ENCODE peak calls at places on chromosome 11, in six cellular contexts. One of them, this sample, is unnamed.
A peak's percentile ranks its signal among the peaks of the same experiment; 100 is the strongest.

GRCh38 chr11:102046841-102047240 is 396 bp upstream of the CFAP300 start:
- DNase-seq in brain microvascular endothelial cell: no peak
- DNase-seq in AG10803: peak; percentile 48
- DNase-seq in activated CD4-positive, alpha-beta T cell treated with anti-CD3 and anti-CD28 coated beads, Interleukin-2, amount 50 U/mL, for 1 hour: no peak
- DNase-seq in HEK293T: no peak
- DNase-seq in activated CD8-positive, alpha-beta memory T cell treated with anti-CD3 and anti-CD28 coated beads for 4 hours: no peak
- DNase-seq in this sample: no peak

GRCh38 chr11:19980957-19981669 is 179.2 kb downstream of the DBX1 start:
- DNase-seq in AG10803: peak; percentile 95
- DNase-seq in activated CD4-positive, alpha-beta T cell treated with anti-CD3 and anti-CD28 coated beads, Interleukin-2, amount 50 U/mL, for 1 hour: no peak
- DNase-seq in HEK293T: no peak
- DNase-seq in activated CD8-positive, alpha-beta memory T cell treated with anti-CD3 and anti-CD28 coated beads for 4 hours: no peak
- DNase-seq in brain microvascular endothelial cell: peak; percentile 69
- DNase-seq in this sample: peak; percentile 47

GRCh38 chr11:126627376-126627775 is 271.9 kb downstream of the ST3GAL4 start:
- DNase-seq in AG10803: no peak
- DNase-seq in activated CD4-positive, alpha-beta T cell treated with anti-CD3 and anti-CD28 coated beads, Interleukin-2, amount 50 U/mL, for 1 hour: no peak
- DNase-seq in brain microvascular endothelial cell: no peak
- DNase-seq in activated CD8-positive, alpha-beta memory T cell treated with anti-CD3 and anti-CD28 coated beads for 4 hours: no peak
- DNase-seq in HEK293T: no peak
- DNase-seq in this sample: no peak

GRCh38 chr11:65172600-65172999 is 2.6 kb downstream of the SPDYC start:
- DNase-seq in brain microvascular endothelial cell: no peak
- DNase-seq in activated CD8-positive, alpha-beta memory T cell treated with anti-CD3 and anti-CD28 coated beads for 4 hours: no peak
- DNase-seq in HEK293T: no peak
- DNase-seq in AG10803: no peak
- DNase-seq in activated CD4-positive, alpha-beta T cell treated with anti-CD3 and anti-CD28 coated beads, Interleukin-2, amount 50 U/mL, for 1 hour: no peak
- DNase-seq in this sample: no peak

GRCh38 chr11:124707813-124708212 is 31.9 kb upstream of the NRGN start:
- DNase-seq in activated CD8-positive, alpha-beta memory T cell treated with anti-CD3 and anti-CD28 coated beads for 4 hours: no peak
- DNase-seq in HEK293T: no peak
- DNase-seq in AG10803: no peak
- DNase-seq in brain microvascular endothelial cell: no peak
- DNase-seq in activated CD4-positive, alpha-beta T cell treated with anti-CD3 and anti-CD28 coated beads, Interleukin-2, amount 50 U/mL, for 1 hour: no peak
- DNase-seq in this sample: no peak

GRCh38 chr11:123838199-123838598 is 32.0 kb upstream of the OR6M1 start:
- DNase-seq in activated CD4-positive, alpha-beta T cell treated with anti-CD3 and anti-CD28 coated beads, Interleukin-2, amount 50 U/mL, for 1 hour: no peak
- DNase-seq in activated CD8-positive, alpha-beta memory T cell treated with anti-CD3 and anti-CD28 coated beads for 4 hours: no peak
- DNase-seq in brain microvascular endothelial cell: no peak
- DNase-seq in AG10803: no peak
- DNase-seq in HEK293T: no peak
- DNase-seq in this sample: no peak

GRCh38 chr11:60303661-60304060 is 23.2 kb downstream of the MS4A4A start:
- DNase-seq in HEK293T: no peak
- DNase-seq in brain microvascular endothelial cell: no peak
- DNase-seq in activated CD8-positive, alpha-beta memory T cell treated with anti-CD3 and anti-CD28 coated beads for 4 hours: no peak
- DNase-seq in activated CD4-positive, alpha-beta T cell treated with anti-CD3 and anti-CD28 coated beads, Interleukin-2, amount 50 U/mL, for 1 hour: no peak
- DNase-seq in AG10803: no peak
- DNase-seq in this sample: no peak

GRCh38 chr11:121152764-121153163 is 51.7 kb downstream of the TECTA start:
- DNase-seq in activated CD4-positive, alpha-beta T cell treated with anti-CD3 and anti-CD28 coated beads, Interleukin-2, amount 50 U/mL, for 1 hour: no peak
- DNase-seq in HEK293T: no peak
- DNase-seq in AG10803: no peak
- DNase-seq in brain microvascular endothelial cell: no peak
- DNase-seq in activated CD8-positive, alpha-beta memory T cell treated with anti-CD3 and anti-CD28 coated beads for 4 hours: no peak
- DNase-seq in this sample: no peak

GRCh38 chr11:70471254-70471653 is 72.9 kb downstream of the CTTN start:
- DNase-seq in AG10803: no peak
- DNase-seq in activated CD4-positive, alpha-beta T cell treated with anti-CD3 and anti-CD28 coated beads, Interleukin-2, amount 50 U/mL, for 1 hour: no peak
- DNase-seq in brain microvascular endothelial cell: peak; percentile 28
- DNase-seq in activated CD8-positive, alpha-beta memory T cell treated with anti-CD3 and anti-CD28 coated beads for 4 hours: no peak
- DNase-seq in HEK293T: peak; percentile 41
- DNase-seq in this sample: no peak

GRCh38 chr11:29306527-29306926 is 710.3 kb downstream of the KCNA4 start:
- DNase-seq in HEK293T: no peak
- DNase-seq in brain microvascular endothelial cell: peak; percentile 93
- DNase-seq in activated CD8-positive, alpha-beta memory T cell treated with anti-CD3 and anti-CD28 coated beads for 4 hours: no peak
- DNase-seq in AG10803: peak; percentile 96
- DNase-seq in activated CD4-positive, alpha-beta T cell treated with anti-CD3 and anti-CD28 coated beads, Interleukin-2, amount 50 U/mL, for 1 hour: no peak
- DNase-seq in this sample: no peak

GRCh38 chr11:128593281-128593680 is 5.9 kb upstream of the ETS1 start:
- DNase-seq in AG10803: peak; percentile 77
- DNase-seq in HEK293T: peak; percentile 20
- DNase-seq in activated CD8-positive, alpha-beta memory T cell treated with anti-CD3 and anti-CD28 coated beads for 4 hours: no peak
- DNase-seq in activated CD4-positive, alpha-beta T cell treated with anti-CD3 and anti-CD28 coated beads, Interleukin-2, amount 50 U/mL, for 1 hour: no peak
- DNase-seq in brain microvascular endothelial cell: peak; percentile 52
- DNase-seq in this sample: no peak

GRCh38 chr11:76770642-76771445 is 12.3 kb upstream of the TSKU start:
- DNase-seq in HEK293T: no peak
- DNase-seq in activated CD4-positive, alpha-beta T cell treated with anti-CD3 and anti-CD28 coated beads, Interleukin-2, amount 50 U/mL, for 1 hour: no peak
- DNase-seq in activated CD8-positive, alpha-beta memory T cell treated with anti-CD3 and anti-CD28 coated beads for 4 hours: no peak
- DNase-seq in brain microvascular endothelial cell: peak; percentile 97
- DNase-seq in AG10803: peak; percentile 94
- DNase-seq in this sample: peak; percentile 81

GRCh38 chr11:118917488-118918127 is 8.1 kb downstream of the BCL9L start:
- DNase-seq in HEK293T: no peak
- DNase-seq in brain microvascular endothelial cell: peak; percentile 83
- DNase-seq in activated CD4-positive, alpha-beta T cell treated with anti-CD3 and anti-CD28 coated beads, Interleukin-2, amount 50 U/mL, for 1 hour: no peak
- DNase-seq in AG10803: peak; percentile 95
- DNase-seq in activated CD8-positive, alpha-beta memory T cell treated with anti-CD3 and anti-CD28 coated beads for 4 hours: no peak
- DNase-seq in this sample: peak; percentile 82

GRCh38 chr11:129639300-129639699 is 176.3 kb upstream of the TMEM45B start:
- DNase-seq in activated CD8-positive, alpha-beta memory T cell treated with anti-CD3 and anti-CD28 coated beads for 4 hours: no peak
- DNase-seq in activated CD4-positive, alpha-beta T cell treated with anti-CD3 and anti-CD28 coated beads, Interleukin-2, amount 50 U/mL, for 1 hour: no peak
- DNase-seq in HEK293T: no peak
- DNase-seq in brain microvascular endothelial cell: peak; percentile 94
- DNase-seq in AG10803: peak; percentile 77
- DNase-seq in this sample: no peak

GRCh38 chr11:71282581-71283351 is 30.4 kb upstream of the SHANK2 start:
- DNase-seq in brain microvascular endothelial cell: no peak
- DNase-seq in AG10803: no peak
- DNase-seq in activated CD8-positive, alpha-beta memory T cell treated with anti-CD3 and anti-CD28 coated beads for 4 hours: no peak
- DNase-seq in HEK293T: no peak
- DNase-seq in activated CD4-positive, alpha-beta T cell treated with anti-CD3 and anti-CD28 coated beads, Interleukin-2, amount 50 U/mL, for 1 hour: no peak
- DNase-seq in this sample: no peak

GRCh38 chr11:28878025-28878424 is 769.8 kb downstream of the METTL15 start:
- DNase-seq in brain microvascular endothelial cell: no peak
- DNase-seq in activated CD4-positive, alpha-beta T cell treated with anti-CD3 and anti-CD28 coated beads, Interleukin-2, amount 50 U/mL, for 1 hour: no peak
- DNase-seq in activated CD8-positive, alpha-beta memory T cell treated with anti-CD3 and anti-CD28 coated beads for 4 hours: no peak
- DNase-seq in HEK293T: no peak
- DNase-seq in AG10803: peak; percentile 61
- DNase-seq in this sample: no peak

GRCh38 chr11:65279713-65280459 is 18.1 kb downstream of the POLA2 start:
- DNase-seq in activated CD4-positive, alpha-beta T cell treated with anti-CD3 and anti-CD28 coated beads, Interleukin-2, amount 50 U/mL, for 1 hour: no peak
- DNase-seq in HEK293T: no peak
- DNase-seq in activated CD8-positive, alpha-beta memory T cell treated with anti-CD3 and anti-CD28 coated beads for 4 hours: no peak
- DNase-seq in AG10803: peak; percentile 95
- DNase-seq in brain microvascular endothelial cell: peak; percentile 99
- DNase-seq in this sample: peak; percentile 69

GRCh38 chr11:31779268-31779879 is 31.7 kb downstream of the PAX6 start:
- DNase-seq in brain microvascular endothelial cell: peak; percentile 57
- DNase-seq in activated CD8-positive, alpha-beta memory T cell treated with anti-CD3 and anti-CD28 coated beads for 4 hours: no peak
- DNase-seq in HEK293T: no peak
- DNase-seq in AG10803: peak; percentile 62
- DNase-seq in activated CD4-positive, alpha-beta T cell treated with anti-CD3 and anti-CD28 coated beads, Interleukin-2, amount 50 U/mL, for 1 hour: no peak
- DNase-seq in this sample: no peak

GRCh38 chr11:78046486-78046854 is 17.2 kb upstream of the THRSP start:
- DNase-seq in activated CD8-positive, alpha-beta memory T cell treated with anti-CD3 and anti-CD28 coated beads for 4 hours: no peak
- DNase-seq in activated CD4-positive, alpha-beta T cell treated with anti-CD3 and anti-CD28 coated beads, Interleukin-2, amount 50 U/mL, for 1 hour: no peak
- DNase-seq in HEK293T: no peak
- DNase-seq in brain microvascular endothelial cell: no peak
- DNase-seq in AG10803: no peak
- DNase-seq in this sample: no peak

GRCh38 chr11:111565111-111565720 is 24.7 kb downstream of the LAYN start:
- DNase-seq in AG10803: peak; percentile 78
- DNase-seq in activated CD4-positive, alpha-beta T cell treated with anti-CD3 and anti-CD28 coated beads, Interleukin-2, amount 50 U/mL, for 1 hour: peak; percentile 56
- DNase-seq in brain microvascular endothelial cell: peak; percentile 79
- DNase-seq in HEK293T: peak; percentile 71
- DNase-seq in activated CD8-positive, alpha-beta memory T cell treated with anti-CD3 and anti-CD28 coated beads for 4 hours: peak; percentile 30
- DNase-seq in this sample: peak; percentile 68

This sample was measured in uterus.